ENCODE peak calls at places on chromosomes 3 and 15, in six cellular contexts. C is HS-5, D is GM12892, J is keratinocyte, Z is astrocyte of the spinal cord, P is NAMALWA. K is an unnamed sample.
A peak's percentile ranks its signal among the peaks of the same experiment; 100 is the strongest.

GRCh38 chr3:174125267-174125844 is 727.8 kb downstream of the NLGN1 start:
- DNase-seq in C (no peak), D (no peak), J (no peak), Z (peak; percentile 50), P (peak; percentile 43), K (peak; percentile 73)

GRCh38 chr3:42526616-42527367 is 24.3 kb downstream of the VIPR1 start:
- DNase-seq in C (no peak), D (no peak), J (no peak), Z (no peak), P (no peak), K (no peak)

GRCh38 chr15:54149115-54149531 is 170.9 kb downstream of the UNC13C start:
- DNase-seq in C (no peak), D (no peak), J (no peak), Z (no peak), P (no peak), K (no peak)

GRCh38 chr15:100764778-100765457 is 114.7 kb upstream of the ALDH1A3 start:
- DNase-seq in C (no peak), D (no peak), J (no peak), Z (peak; percentile 91), P (no peak), K (no peak)

GRCh38 chr3:42182555-42182954 is 83.4 kb downstream of the CCK start:
- DNase-seq in C (no peak), D (no peak), J (no peak), Z (peak; percentile 77), P (no peak), K (no peak)

GRCh38 chr3:126468028-126468891 is 7.4 kb downstream of the ZXDC start:
- DNase-seq in C (no peak), D (no peak), J (no peak), Z (no peak), P (no peak), K (no peak)

GRCh38 chr3:23264413-23264812 is 61.3 kb downstream of the UBE2E2 start:
- DNase-seq in C (peak; percentile 73), D (no peak), J (peak; percentile 9), Z (peak; percentile 77), P (no peak), K (no peak)

GRCh38 chr3:185308126-185308754 is 54.4 kb upstream of the EHHADH start:
- DNase-seq in C (peak; percentile 24), D (peak; percentile 27), J (peak; percentile 48), Z (peak; percentile 60), P (peak; percentile 83), K (peak; percentile 86)

GRCh38 chr15:55343168-55343567 is 24.1 kb downstream of the PIGB start:
- DNase-seq in C (no peak), D (no peak), J (no peak), Z (no peak), P (no peak), K (no peak)

GRCh38 chr3:194690501-194691372 is 5.1 kb downstream of the FAM43A start:
- DNase-seq in C (no peak), D (no peak), J (no peak), Z (peak; percentile 34), P (peak; percentile 64), K (peak; percentile 43)

GRCh38 chr3:50170689-50171088 is 15.6 kb downstream of the SEMA3F start:
- DNase-seq in C (peak; percentile 43), D (no peak), J (no peak), Z (peak; percentile 77), P (no peak), K (no peak)

GRCh38 chr15:48939686-48940085 is 24.0 kb downstream of the SHC4 start:
- DNase-seq in C (peak; percentile 88), D (no peak), J (no peak), Z (peak; percentile 92), P (no peak), K (no peak)